ENCODE peak calls at places on chromosomes 4 and X, in four cellular contexts. D, G, I and S are unnamed samples.

GRCh38 chrX:43349363-43349762 is 306.7 kb upstream of the MAOA start:
- DNase-seq in D (no peak), G (peak), I (peak), S (peak)

GRCh38 chr4:25068386-25068785 is 37.6 kb upstream of the LGI2 start:
- DNase-seq in D (no peak), G (no peak), I (no peak), S (no peak)

GRCh38 chr4:152528060-152528459 is 7.8 kb downstream of the FBXW7 start:
- DNase-seq in D (no peak), G (no peak), I (no peak), S (no peak)

GRCh38 chrX:154018518-154019060 is 1.1 kb downstream of the IRAK1 start:
- DNase-seq in D (no peak), G (no peak), I (no peak), S (no peak)

GRCh38 chrX:12946838-12947544 is 27.9 kb upstream of the TMSB4X start:
- DNase-seq in D (no peak), G (peak), I (peak), S (no peak)

GRCh38 chr4:153038493-153039311 is 102.6 kb downstream of the FHDC1 start:
- DNase-seq in D (no peak), G (no peak), I (no peak), S (no peak)

GRCh38 chr4:105436414-105436813 is 37.4 kb downstream of the PPA2 start:
- DNase-seq in D (no peak), G (no peak), I (no peak), S (no peak)

GRCh38 chr4:104967034-104967401 is 179.7 kb upstream of the TET2 start:
- DNase-seq in D (no peak), G (no peak), I (no peak), S (no peak)

GRCh38 chr4:43242611-43243010 is 350.1 kb downstream of the GRXCR1 start:
- DNase-seq in D (no peak), G (peak), I (no peak), S (no peak)

GRCh38 chr4:73919691-73920090 is 50.5 kb downstream of the CXCL1 start:
- DNase-seq in D (no peak), G (no peak), I (no peak), S (no peak)

GRCh38 chrX:7202206-7202605 is 54.3 kb upstream of the PUDP start:
- DNase-seq in D (no peak), G (no peak), I (no peak), S (no peak)

GRCh38 chrX:76454456-76454927 is 27.0 kb downstream of the MAGEE1 start:
- DNase-seq in D (no peak), G (peak), I (no peak), S (peak)

GRCh38 chr4:136680271-136680670 is 852.0 kb downstream of the PCDH18 start:
- DNase-seq in D (no peak), G (no peak), I (peak), S (no peak)

GRCh38 chrX:13851996-13852695 is 35.3 kb upstream of the GPM6B start:
- DNase-seq in D (no peak), G (no peak), I (no peak), S (peak)

GRCh38 chrX:7689791-7690412 is 153.1 kb upstream of the VCX start:
- DNase-seq in D (no peak), G (no peak), I (no peak), S (no peak)

GRCh38 chrX:53642326-53642725 is 44.2 kb downstream of the HUWE1 start:
- DNase-seq in D (no peak), G (peak), I (no peak), S (no peak)

GRCh38 chr4:24702266-24702665 is 93.1 kb upstream of the SOD3 start:
- DNase-seq in D (no peak), G (no peak), I (no peak), S (no peak)

GRCh38 chrX:96455078-96455477 is 229.6 kb upstream of the DIAPH2 start:
- DNase-seq in D (no peak), G (no peak), I (no peak), S (no peak)

GRCh38 chr4:95118507-95118906 is 360.8 kb downstream of the BMPR1B start:
- DNase-seq in D (no peak), G (no peak), I (no peak), S (no peak)

GRCh38 chr4:105923507-105924238 is 28.4 kb downstream of the NPNT start:
- DNase-seq in D (peak), G (peak), I (peak), S (no peak)

GRCh38 chr4:163161536-163162205 is 5.0 kb downstream of the NAF1 start:
- DNase-seq in D (peak), G (peak), I (no peak), S (no peak)

GRCh38 chr4:25160714-25161598 is 707 bp upstream of the SEPSECS start:
- DNase-seq in D (no peak), G (peak), I (no peak), S (peak)

GRCh38 chr4:119579823-119580222 is 48.8 kb downstream of the PDE5A start:
- DNase-seq in D (no peak), G (no peak), I (no peak), S (no peak)

GRCh38 chrX:103624111-103624510 is 4.7 kb upstream of the TCEAL1 start:
- DNase-seq in D (no peak), G (no peak), I (no peak), S (no peak)

GRCh38 chrX:1449581-1450149 is 3.0 kb downstream of the ASMTL start:
- DNase-seq in D (no peak), G (no peak), I (no peak), S (no peak)

GRCh38 chrX:109347618-109348017 is 134.3 kb downstream of the GUCY2F start:
- DNase-seq in D (no peak), G (peak), I (no peak), S (no peak)

GRCh38 chr4:22238742-22239141 is 277.1 kb downstream of the ADGRA3 start:
- DNase-seq in D (no peak), G (no peak), I (no peak), S (no peak)

DNA sequence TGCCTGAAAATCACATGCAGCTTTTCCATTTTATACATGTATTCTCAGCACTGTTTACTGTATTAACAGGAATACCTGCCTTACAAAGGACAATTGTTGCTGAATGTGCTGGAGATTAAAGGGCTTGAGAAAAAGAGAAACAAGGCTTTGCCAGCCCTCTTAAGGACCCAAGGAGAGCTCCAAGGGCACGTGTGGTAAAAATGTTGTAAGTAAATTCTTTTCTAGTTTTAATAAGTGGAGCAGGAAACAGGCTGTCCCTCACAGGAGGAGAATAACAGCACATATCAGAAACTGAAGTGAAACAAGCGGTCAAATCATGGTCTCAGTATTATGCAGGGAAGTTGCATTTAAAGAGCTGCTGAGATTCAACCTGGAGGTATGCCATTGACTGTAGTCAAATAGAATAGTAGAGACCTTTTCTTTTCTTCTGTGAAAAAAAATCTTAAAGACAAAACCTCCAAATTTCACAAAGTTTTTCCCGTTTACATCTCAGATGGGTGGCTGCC is 18.5 kb downstream of the IGFBP7 start:
- DNase-seq in D (no peak), G (no peak), I (no peak), S (no peak)
- TF ChIP-seq CTCF in D (no peak), G (no peak), I (no peak), S (no peak)

DNA sequence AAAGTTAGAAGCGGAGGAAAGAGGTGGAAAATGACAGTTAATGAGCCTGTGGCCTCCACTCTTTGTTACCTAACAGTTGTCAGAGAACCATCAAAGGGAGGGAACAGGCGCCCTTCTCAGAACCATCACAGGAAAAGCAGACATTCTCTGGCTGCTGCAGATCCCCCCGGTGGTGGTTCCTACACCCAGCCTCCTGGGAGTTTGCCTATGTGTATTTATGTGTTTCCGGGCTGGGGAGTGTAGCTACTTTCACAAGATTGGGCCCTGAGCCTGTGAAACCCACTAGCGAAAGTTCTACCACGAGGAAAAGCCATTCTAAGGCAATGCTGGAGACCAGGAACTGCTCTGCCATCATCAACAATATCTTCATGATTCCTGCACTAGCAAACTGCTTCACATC is 52.7 kb upstream of the BCOR start:
- DNase-seq in D (no peak), G (no peak), I (no peak), S (no peak)
- TF ChIP-seq CTCF in D (peak), G (peak), I (no peak), S (no peak)

GRCh38 chr4:61619528-61619927 is 419.4 kb downstream of the ADGRL3 start:
- DNase-seq in D (no peak), G (no peak), I (no peak), S (no peak)
- TF ChIP-seq CTCF in D (no peak), G (peak), I (peak), S (no peak)

GRCh38 chr4:8547108-8547911 is 32.9 kb upstream of the GPR78 start:
- DNase-seq in D (no peak), G (peak), I (no peak), S (peak)
- TF ChIP-seq CTCF in D (peak), G (peak), I (no peak), S (peak)